ENCODE peak calls at places on chromosomes 16 and 17, in seven cellular contexts. N, R, E, C, X, M and Y are unnamed samples.
A peak's percentile ranks its signal among the peaks of the same experiment; 100 is the strongest.

GRCh38 chr16:84928679-84929420 is 82.5 kb downstream of the ZDHHC7 start:
- DNase-seq in N (no peak), M (no peak), X (no peak), E (no peak), C (no peak), R (peak; percentile 90), Y (no peak)

GRCh38 chr17:73798111-73798748 is 154.0 kb upstream of the SDK2 start:
- DNase-seq in E (peak; percentile 26), M (no peak), R (no peak), X (no peak), N (no peak), C (no peak), Y (no peak)

GRCh38 chr17:1648582-1649115 is 1.0 kb downstream of the RILP start:
- DNase-seq in E (peak; percentile 92), X (peak; percentile 100), R (peak; percentile 99), M (no peak), C (peak; percentile 97), N (peak; percentile 89), Y (peak; percentile 92)

GRCh38 chr17:14205992-14206461 is 30.6 kb downstream of the CDRT15 start:
- DNase-seq in C (no peak), X (no peak), E (no peak), M (no peak), R (peak; percentile 91), N (no peak), Y (no peak)

GRCh38 chr17:77872714-77873517 is 85.6 kb upstream of the TNRC6C start:
- DNase-seq in E (no peak), N (no peak), R (peak; percentile 20), X (no peak), C (no peak), M (no peak), Y (no peak)

GRCh38 chr17:42200702-42201101 is 6.4 kb upstream of the GHDC start:
- DNase-seq in E (no peak), N (no peak), R (peak; percentile 76), X (no peak), M (no peak), C (no peak), Y (no peak)

GRCh38 chr17:32875904-32876413 is 965 bp downstream of the MYO1D start:
- DNase-seq in C (no peak), E (no peak), X (no peak), R (no peak), N (no peak), M (no peak), Y (no peak)

GRCh38 chr16:1762879-1763520 is 8.3 kb downstream of the NME3 start:
- DNase-seq in N (no peak), C (no peak), X (no peak), M (no peak), E (no peak), R (no peak), Y (no peak)

GRCh38 chr17:6461792-6462524 is 17.7 kb downstream of the PIMREG start:
- DNase-seq in E (no peak), N (no peak), M (no peak), C (no peak), R (no peak), X (no peak), Y (no peak)

GRCh38 chr17:81349397-81350319 is 45.6 kb upstream of the BAHCC1 start:
- DNase-seq in E (no peak), R (no peak), C (peak; percentile 63), N (no peak), M (no peak), X (no peak), Y (no peak)

GRCh38 chr17:60747069-60747808 is 69.6 kb downstream of the BCAS3 start:
- DNase-seq in N (no peak), E (no peak), C (no peak), M (no peak), X (no peak), R (no peak), Y (no peak)

GRCh38 chr16:55471448-55472097 is 7.4 kb upstream of the MMP2 start:
- DNase-seq in C (no peak), N (no peak), R (no peak), X (no peak), E (peak; percentile 91), M (no peak), Y (no peak)

GRCh38 chr17:42387663-42388380 is 420 bp downstream of the STAT3 start:
- DNase-seq in E (no peak), N (no peak), C (peak; percentile 56), R (peak; percentile 62), M (no peak), X (no peak), Y (peak; percentile 46)